ENCODE peak calls at places on chromosome 9, in nine cellular contexts. D, Z, T, M, N, P, E, R and U are unnamed samples.

GRCh38 chr9:37994639-37995347 is 74.2 kb downstream of the SHB start:
- DNase-seq in Z (peak), D (no peak), E (peak), N (peak), R (peak), P (no peak), T (peak), M (peak), U (no peak)

GRCh38 chr9:132878695-132879064 is at the start of gene SPACA9:
- DNase-seq in N (peak), T (peak), E (peak), R (peak), D (peak), P (no peak), Z (peak), M (peak), U (peak)

GRCh38 chr9:26357803-26358339 is 534.7 kb downstream of the CAAP1 start:
- DNase-seq in M (no peak), R (no peak), P (no peak), N (peak), Z (no peak), E (no peak), T (no peak), D (no peak), U (no peak)

GRCh38 chr9:91001146-91001611 is 199.6 kb downstream of the SYK start:
- DNase-seq in N (no peak), P (no peak), Z (peak), M (no peak), E (no peak), T (no peak), R (peak), D (peak), U (no peak)

GRCh38 chr9:80931163-80931562 is 758.2 kb downstream of the TLE1 start:
- DNase-seq in M (no peak), T (no peak), P (no peak), R (no peak), E (no peak), N (no peak), Z (no peak), D (no peak), U (no peak)

GRCh38 chr9:114968710-114969109 is 38.3 kb upstream of the TNFSF8 start:
- DNase-seq in N (no peak), T (no peak), R (peak), Z (no peak), D (no peak), E (no peak), P (no peak), M (no peak), U (no peak)

GRCh38 chr9:133628766-133629165 is 7.4 kb upstream of the DBH start:
- DNase-seq in P (no peak), Z (no peak), T (no peak), M (no peak), R (no peak), D (no peak), E (no peak), N (no peak), U (no peak)

GRCh38 chr9:70076678-70077077 is 33.0 kb downstream of the MAMDC2 start:
- DNase-seq in T (no peak), E (no peak), M (no peak), D (no peak), R (no peak), Z (no peak), N (no peak), P (no peak), U (no peak)

GRCh38 chr9:6893350-6894131 is 135.8 kb downstream of the KDM4C start:
- DNase-seq in Z (no peak), R (no peak), T (no peak), D (no peak), E (no peak), P (no peak), N (no peak), M (no peak), U (no peak)

GRCh38 chr9:130756037-130756436 is 62.5 kb downstream of the EXOSC2 start:
- DNase-seq in P (no peak), N (no peak), M (no peak), R (no peak), Z (no peak), D (no peak), E (no peak), T (no peak), U (no peak)

GRCh38 chr9:26170224-26170623 is 492.0 kb upstream of the TUSC1 start:
- DNase-seq in E (no peak), R (peak), M (no peak), P (peak), D (no peak), N (no peak), Z (no peak), T (no peak), U (no peak)

GRCh38 chr9:81559197-81559596 is 130.2 kb downstream of the TLE1 start:
- DNase-seq in T (no peak), P (no peak), E (no peak), Z (no peak), N (no peak), D (no peak), R (no peak), M (no peak), U (no peak)

GRCh38 chr9:69295872-69296562 is 29.0 kb upstream of the ENTREP1 start:
- DNase-seq in D (no peak), Z (no peak), P (no peak), T (no peak), M (no peak), E (no peak), N (no peak), R (peak), U (no peak)

GRCh38 chr9:37079370-37080164 is 40.8 kb upstream of the ZCCHC7 start:
- DNase-seq in R (peak), Z (peak), E (peak), M (peak), T (peak), P (peak), N (peak), D (peak), U (peak)

GRCh38 chr9:69877852-69878507 is 57.4 kb downstream of the CFAP95 start:
- DNase-seq in N (no peak), M (no peak), T (no peak), D (peak), E (no peak), Z (no peak), R (peak), P (peak), U (no peak)

GRCh38 chr9:124613849-124614248 is 106.7 kb upstream of the NR5A1 start:
- DNase-seq in P (no peak), Z (no peak), M (no peak), T (no peak), E (no peak), R (no peak), N (no peak), D (no peak), U (no peak)

GRCh38 chr9:88998911-88999310 is 7.6 kb downstream of the S1PR3 start:
- DNase-seq in E (no peak), D (no peak), Z (no peak), M (no peak), P (no peak), R (peak), N (no peak), T (peak), U (no peak)

GRCh38 chr9:137672907-137673791 is 54.3 kb downstream of the EHMT1 start:
- DNase-seq in N (peak), T (no peak), M (peak), Z (peak), E (peak), D (peak), R (peak), P (peak), U (peak)

GRCh38 chr9:129384887-129385614 is 207.0 kb upstream of the IER5L start:
- DNase-seq in M (no peak), R (no peak), D (no peak), Z (no peak), N (no peak), E (no peak), P (no peak), T (no peak), U (no peak)

GRCh38 chr9:97038551-97038908 is 412 bp downstream of the CTSV start:
- DNase-seq in T (no peak), P (no peak), E (no peak), D (no peak), R (no peak), N (no peak), Z (no peak), M (no peak), U (no peak)

GRCh38 chr9:112743216-112743835 is 7.2 kb upstream of the SNX30 start:
- DNase-seq in Z (no peak), T (no peak), P (no peak), N (no peak), E (no peak), D (no peak), R (no peak), M (no peak), U (no peak)

GRCh38 chr9:27528886-27529315 is 713 bp downstream of the MOB3B start:
- DNase-seq in Z (peak), D (peak), E (peak), N (peak), P (no peak), M (peak), T (peak), R (no peak), U (no peak)

GRCh38 chr9:121718063-121718462 is 66.6 kb downstream of the DAB2IP start:
- DNase-seq in N (no peak), E (peak), Z (no peak), P (no peak), R (no peak), M (peak), T (no peak), D (peak), U (no peak)

GRCh38 chr9:124869466-124869985 is 7.6 kb downstream of the ARPC5L start:
- DNase-seq in T (peak), R (peak), M (no peak), E (no peak), D (peak), P (no peak), Z (no peak), N (no peak), U (no peak)

GRCh38 chr9:3290231-3290840 is 235.5 kb downstream of the RFX3 start:
- DNase-seq in D (no peak), R (no peak), N (no peak), T (no peak), P (no peak), Z (no peak), E (no peak), M (no peak), U (peak)

GRCh38 chr9:111350556-111350955 is 20.5 kb upstream of the OR2K2 start:
- DNase-seq in N (no peak), Z (no peak), D (no peak), M (no peak), P (no peak), T (no peak), R (no peak), E (no peak), U (no peak)

GRCh38 chr9:110058304-110058953 is 149.5 kb downstream of the C9orf152 start:
- DNase-seq in N (no peak), P (no peak), E (no peak), Z (peak), D (peak), R (peak), T (no peak), M (no peak), U (peak)

GRCh38 chr9:98120476-98120875 is 1.5 kb upstream of the TRIM14 start:
- DNase-seq in T (no peak), D (no peak), Z (no peak), N (no peak), E (no peak), M (no peak), P (no peak), R (no peak), U (no peak)

GRCh38 chr9:125759812-125760134 is 12.6 kb downstream of the PBX3 start:
- DNase-seq in E (peak), M (peak), D (no peak), P (no peak), R (no peak), Z (no peak), N (no peak), T (no peak), U (no peak)

GRCh38 chr9:94086468-94086867 is 2.2 kb downstream of the PTPDC1 start:
- DNase-seq in R (peak), D (no peak), T (no peak), E (no peak), M (no peak), P (no peak), Z (no peak), N (no peak), U (no peak)

GRCh38 chr9:4306066-4306787 is 6.4 kb upstream of the GLIS3 start:
- DNase-seq in M (no peak), N (no peak), P (no peak), D (no peak), R (peak), Z (peak), T (no peak), E (no peak), U (no peak)

GRCh38 chr9:131678499-131679111 is 61.3 kb downstream of the RAPGEF1 start:
- DNase-seq in R (peak), Z (peak), P (peak), E (no peak), D (peak), N (no peak), T (peak), M (peak), U (no peak)

GRCh38 chr9:36237230-36237629 is 21.0 kb downstream of the GNE start:
- DNase-seq in E (no peak), P (no peak), M (no peak), T (no peak), Z (no peak), R (no peak), D (no peak), N (no peak), U (no peak)

GRCh38 chr9:7770102-7770501 is 29.5 kb downstream of the DMAC1 start:
- DNase-seq in P (no peak), D (no peak), M (no peak), R (peak), Z (no peak), T (no peak), E (no peak), N (no peak), U (no peak)